ENCODE peak calls at places on chromosomes 1 and 21, in eight cellular contexts. L is mesendoderm, O is neuronal stem cell, G is PC-3, B is K562, M is HCT116, Q is H9, C is A549. S is an unnamed sample.

GRCh38 chr1:24289937-24290595 is 29.1 kb upstream of the GRHL3 start:
- DNase-seq in L (no peak), O (no peak), G (peak; percentile 95), B (no peak), M (no peak), Q (no peak), C (peak; percentile 88), S (no peak)

GRCh38 chr21:32844653-32845443 is 73.3 kb upstream of the PAXBP1 start:
- DNase-seq in L (peak; percentile 16), O (no peak), G (peak; percentile 61), B (no peak), M (peak; percentile 21), Q (no peak), C (peak; percentile 40), S (no peak)

GRCh38 chr1:196608401-196609113 is at the start of gene KCNT2:
- DNase-seq in L (peak; percentile 99), O (peak; percentile 93), G (no peak), B (peak; percentile 18), M (no peak), Q (peak; percentile 98), C (peak; percentile 59), S (no peak)

GRCh38 chr1:72284398-72285073 is 2.2 kb upstream of the NEGR1 start:
- DNase-seq in L (peak; percentile 81), O (peak; percentile 59), G (peak; percentile 97), B (no peak), M (no peak), Q (peak; percentile 76), C (no peak), S (peak; percentile 13)

GRCh38 chr1:167563579-167564246 is 10.2 kb upstream of the CREG1 start:
- DNase-seq in L (no peak), O (no peak), G (peak; percentile 61), B (peak; percentile 64), M (no peak), Q (no peak), C (no peak), S (no peak)

GRCh38 chr1:66929289-66929688 is 4.5 kb downstream of the MIER1 start:
- DNase-seq in L (no peak), O (no peak), G (peak; percentile 22), B (no peak), M (no peak), Q (no peak), C (no peak), S (no peak)

GRCh38 chr1:228555074-228555989 is 68.2 kb downstream of the RNF187 start:
- DNase-seq in L (peak; percentile 11), O (no peak), G (no peak), B (peak; percentile 21), M (no peak), Q (no peak), C (peak; percentile 33), S (peak; percentile 44)

GRCh38 chr21:33668620-33669019 is 26.3 kb downstream of the ITSN1 start:
- DNase-seq in L (no peak), O (no peak), G (no peak), B (no peak), M (no peak), Q (no peak), C (no peak), S (no peak)

GRCh38 chr1:172658871-172659453 is at the start of gene FASLG:
- DNase-seq in L (no peak), O (no peak), G (no peak), B (no peak), M (no peak), Q (no peak), C (no peak), S (no peak)

GRCh38 chr1:225882699-225883615 is 777 bp upstream of the TMEM63A start:
- DNase-seq in L (peak; percentile 61), O (peak; percentile 31), G (peak; percentile 59), B (peak; percentile 77), M (no peak), Q (peak; percentile 59), C (peak; percentile 59), S (peak; percentile 15)

GRCh38 chr1:232472485-232473041 is 157.4 kb downstream of the SIPA1L2 start:
- DNase-seq in L (no peak), O (no peak), G (peak; percentile 65), B (no peak), M (no peak), Q (no peak), C (no peak), S (no peak)

GRCh38 chr1:234874291-234875288 is 254.0 kb downstream of the TOMM20 start:
- DNase-seq in L (no peak), O (no peak), G (no peak), B (peak; percentile 73), M (no peak), Q (no peak), C (peak; percentile 39), S (peak; percentile 90)

GRCh38 chr1:234529661-234530237 is 50.8 kb upstream of the TARBP1 start:
- DNase-seq in L (no peak), O (no peak), G (no peak), B (no peak), M (no peak), Q (no peak), C (no peak), S (no peak)

GRCh38 chr1:34824817-34825454 is 32.1 kb downstream of the GJA4 start:
- DNase-seq in L (no peak), O (no peak), G (no peak), B (peak; percentile 5), M (no peak), Q (no peak), C (no peak), S (no peak)

GRCh38 chr1:147722114-147722513 is 38.3 kb downstream of the GJA5 start:
- DNase-seq in L (peak; percentile 90), O (no peak), G (no peak), B (peak; percentile 23), M (no peak), Q (peak; percentile 73), C (no peak), S (no peak)
- H3K4me2 ChIP-seq in L (no peak overlapping the region), O (no peak overlapping the region), G (no peak overlapping the region), B (no peak overlapping the region), M (no peak overlapping the region), Q (no peak overlapping the region), C (no peak overlapping the region), S (no peak overlapping the region)

DNA sequence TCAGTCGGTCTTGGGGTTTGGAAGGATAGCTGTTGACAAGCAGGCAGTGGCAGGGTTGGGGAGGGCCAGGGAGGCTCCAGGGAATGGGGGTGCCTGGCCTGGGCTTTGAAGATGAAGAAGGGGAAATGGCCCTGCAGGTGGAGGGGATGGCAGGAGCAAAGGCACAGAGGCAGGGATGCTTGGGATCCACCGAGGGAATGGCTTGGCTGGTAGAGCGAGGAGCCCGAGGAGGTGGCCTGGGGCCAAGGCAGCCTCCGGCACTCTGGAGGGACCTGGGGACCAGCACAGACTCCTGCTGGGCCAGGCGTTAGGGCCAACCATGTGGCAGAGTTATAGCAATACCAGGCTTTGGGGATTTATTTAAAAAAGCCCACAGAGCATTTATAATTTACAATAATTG is 62.9 kb upstream of the EDN2 start:
- DNase-seq in L (no peak), O (no peak), G (no peak), B (no peak), M (no peak), Q (no peak), C (no peak), S (no peak)
- H3K4me2 ChIP-seq in L (no peak overlapping the region), O (no peak overlapping the region), G (no peak overlapping the region), B (no peak overlapping the region), M (no peak overlapping the region), Q (no peak overlapping the region), C (no peak overlapping the region), S (no peak overlapping the region)

DNA sequence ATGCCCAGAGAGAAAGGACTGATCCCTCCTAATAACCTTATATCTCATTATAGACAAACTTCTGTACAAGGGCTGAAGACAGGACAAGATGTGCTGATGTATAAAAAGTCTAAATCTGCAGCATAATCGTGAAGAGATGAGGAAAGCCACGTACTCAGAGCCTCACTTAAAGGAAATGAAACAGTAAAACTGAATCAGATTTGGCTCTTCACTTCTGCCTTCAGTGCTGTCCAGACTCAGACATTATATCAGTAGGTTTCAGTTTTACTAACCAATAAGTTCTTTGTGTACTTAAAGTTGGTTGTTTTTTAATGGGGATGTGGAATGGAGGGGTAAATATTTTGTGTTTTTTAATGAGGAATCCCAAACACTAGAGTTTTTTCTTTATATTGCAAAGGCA is 45.3 kb upstream of the RGS1 start:
- DNase-seq in L (no peak), O (no peak), G (peak; percentile 8), B (no peak), M (no peak), Q (no peak), C (no peak), S (no peak)
- H3K4me2 ChIP-seq in L (no peak overlapping the region), O (no peak overlapping the region), G (peak overlapping the region; percentile 35), B (no peak overlapping the region), M (peak overlapping the region; percentile 52), Q (no peak overlapping the region), C (peak overlapping the region; percentile 44), S (no peak overlapping the region)

DNA sequence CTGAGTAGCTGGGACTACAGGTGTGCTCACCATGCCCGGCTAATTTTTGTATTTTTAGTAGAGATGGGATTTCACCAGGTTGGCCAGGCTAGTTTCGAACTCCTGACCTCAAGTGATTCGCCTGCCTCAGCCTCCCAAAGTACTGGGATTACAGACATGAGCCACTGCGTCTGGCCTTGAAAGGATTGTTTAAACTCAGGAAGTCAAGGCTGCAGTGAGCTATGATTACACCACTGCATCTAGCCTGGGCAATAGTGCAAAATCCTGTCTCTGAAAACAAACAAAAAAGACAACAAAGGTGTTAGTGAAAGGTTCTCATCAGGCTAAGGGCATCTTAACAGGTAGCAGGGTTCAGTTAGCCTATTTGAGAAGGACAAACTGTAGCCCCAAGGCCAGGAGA is 14.2 kb upstream of the ZNF496 start:
- DNase-seq in L (no peak), O (no peak), G (no peak), B (no peak), M (no peak), Q (no peak), C (no peak), S (peak; percentile 39)
- H3K4me2 ChIP-seq in L (no peak overlapping the region), O (no peak overlapping the region), G (no peak overlapping the region), B (no peak overlapping the region), M (no peak overlapping the region), Q (no peak overlapping the region), C (no peak overlapping the region), S (no peak overlapping the region)

DNA sequence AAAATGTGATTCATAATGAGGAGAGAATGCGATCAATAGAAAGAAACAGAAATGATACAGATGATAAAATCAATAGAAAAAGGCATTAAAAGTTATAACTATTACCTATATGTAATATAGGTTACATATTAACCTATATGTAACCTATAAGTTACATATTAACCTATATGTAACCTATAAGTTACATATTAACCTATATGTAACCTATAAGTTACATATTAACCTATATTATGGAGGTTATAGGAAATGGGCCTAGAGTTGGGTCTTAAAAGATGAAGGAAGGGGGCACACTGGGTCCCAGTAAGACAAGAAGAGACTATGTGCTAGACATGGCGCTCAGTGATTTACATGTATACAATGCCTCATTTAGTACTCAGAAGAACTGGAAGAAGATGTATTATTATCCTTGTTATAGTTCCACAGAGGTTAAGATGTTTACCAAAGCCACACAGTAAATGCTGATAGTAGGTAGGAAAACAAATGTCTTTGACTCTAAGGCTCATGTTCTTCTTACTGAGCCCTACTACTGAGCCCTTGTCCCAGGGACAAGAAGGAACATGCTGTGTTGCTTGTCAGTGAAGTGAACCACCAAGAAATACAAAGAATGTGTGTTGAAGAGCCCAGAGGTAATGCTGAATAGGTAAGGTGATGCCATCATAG is 444.6 kb upstream of the PLXNA2 start:
- DNase-seq in L (no peak), O (no peak), G (no peak), B (no peak), M (no peak), Q (no peak), C (no peak), S (no peak)
- H3K4me2 ChIP-seq in L (no peak overlapping the region), O (no peak overlapping the region), G (no peak overlapping the region), B (no peak overlapping the region), M (no peak overlapping the region), Q (no peak overlapping the region), C (no peak overlapping the region), S (no peak overlapping the region)